ENCODE peak calls at places on chromosomes 5 and 9, in four cellular contexts. One of them, this sample, is unnamed. For H3K4me1, the result is how much of the 10 kb centered on the place peaks cover.

GRCh38 chr5:174231961-174232487 is 186.5 kb downstream of the NSG2 start:
- DNase-seq in tibial artery: no peak
- DNase-seq in IMR-90: no peak
- DNase-seq in lower lobe of right lung: no peak
- DNase-seq in this sample: no peak

GRCh38 chr9:120783611-120784047 is 9.6 kb downstream of the FBXW2 start:
- DNase-seq in IMR-90: peak
- DNase-seq in lower lobe of right lung: no peak
- DNase-seq in tibial artery: no peak
- DNase-seq in this sample: no peak

GRCh38 chr9:136787690-136788400 is 3.3 kb upstream of the TMEM141 start:
- DNase-seq in tibial artery: no peak
- DNase-seq in lower lobe of right lung: peak
- DNase-seq in IMR-90: peak
- DNase-seq in this sample: peak

GRCh38 chr9:130555968-130556367 is 23.4 kb upstream of the FUBP3 start:
- DNase-seq in tibial artery: no peak
- DNase-seq in lower lobe of right lung: no peak
- DNase-seq in IMR-90: no peak
- DNase-seq in this sample: no peak

GRCh38 chr5:175738595-175739133 is 80.8 kb downstream of the HRH2 start:
- DNase-seq in lower lobe of right lung: no peak
- DNase-seq in tibial artery: peak
- DNase-seq in IMR-90: no peak
- DNase-seq in this sample: no peak

GRCh38 chr9:113915817-113916474 is 39.8 kb downstream of the ZNF618 start:
- DNase-seq in tibial artery: no peak
- DNase-seq in IMR-90: no peak
- DNase-seq in lower lobe of right lung: no peak
- DNase-seq in this sample: no peak

GRCh38 chr5:125537661-125538060 is 791.2 kb upstream of the ZNF608 start:
- DNase-seq in lower lobe of right lung: no peak
- DNase-seq in tibial artery: no peak
- DNase-seq in IMR-90: no peak
- DNase-seq in this sample: no peak

GRCh38 chr9:134377976-134378375 is 51.7 kb downstream of the RXRA start:
- DNase-seq in tibial artery: peak
- DNase-seq in IMR-90: no peak
- DNase-seq in lower lobe of right lung: peak
- DNase-seq in this sample: no peak

GRCh38 chr5:174311531-174312269 is 266.2 kb downstream of the NSG2 start:
- DNase-seq in tibial artery: no peak
- DNase-seq in lower lobe of right lung: peak
- DNase-seq in IMR-90: peak
- DNase-seq in this sample: peak

GRCh38 chr9:130220351-130220750 is 45.2 kb upstream of the HMCN2 start:
- DNase-seq in lower lobe of right lung: no peak
- DNase-seq in IMR-90: peak
- DNase-seq in tibial artery: no peak
- DNase-seq in this sample: no peak

GRCh38 chr5:35029333-35029732 is 18.4 kb downstream of the AGXT2 start:
- DNase-seq in tibial artery: no peak
- DNase-seq in IMR-90: peak
- DNase-seq in lower lobe of right lung: no peak
- DNase-seq in this sample: no peak

GRCh38 chr9:36566813-36567217 is 5.9 kb upstream of the MELK start:
- DNase-seq in IMR-90: peak
- DNase-seq in tibial artery: peak
- DNase-seq in lower lobe of right lung: no peak
- DNase-seq in this sample: peak

GRCh38 chr9:98241357-98242104 is 13.9 kb downstream of the TBC1D2 start:
- DNase-seq in lower lobe of right lung: no peak
- DNase-seq in IMR-90: no peak
- DNase-seq in tibial artery: no peak
- DNase-seq in this sample: no peak

GRCh38 chr5:121189569-121190305 is 661.9 kb upstream of the FTMT start:
- DNase-seq in tibial artery: no peak
- DNase-seq in IMR-90: peak
- DNase-seq in lower lobe of right lung: no peak
- DNase-seq in this sample: peak

DNA sequence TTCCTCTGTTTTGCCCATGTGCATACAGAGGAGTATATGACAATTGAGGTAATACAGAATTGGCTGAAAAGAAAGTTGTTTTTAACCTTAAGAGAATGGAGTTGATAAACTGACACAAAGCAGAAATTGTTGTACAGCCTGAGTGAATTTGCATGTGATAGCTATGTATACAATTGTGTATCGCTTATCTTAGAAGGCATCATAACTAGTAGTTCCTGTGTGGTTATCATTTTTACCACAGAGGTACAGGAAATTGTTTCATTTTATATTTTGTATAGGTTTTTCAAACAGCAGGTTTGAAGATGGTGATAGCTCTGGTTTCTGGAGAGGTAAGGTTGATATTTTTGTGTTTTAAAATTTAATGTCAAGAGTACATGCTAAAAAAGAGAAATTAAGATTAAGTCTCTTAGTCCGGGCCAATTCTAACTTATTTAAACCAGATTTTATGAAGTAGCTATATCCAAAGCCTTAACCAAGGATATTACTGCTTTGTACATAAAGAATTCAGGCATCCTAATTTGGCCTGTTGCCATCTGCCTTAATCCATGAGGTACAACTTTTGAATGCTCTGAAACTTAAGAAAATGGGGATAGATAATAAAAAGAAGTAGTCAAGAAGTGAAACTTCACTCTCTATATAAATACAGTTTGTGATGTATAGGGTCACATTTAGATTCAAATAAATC is 26.0 kb downstream of the DDX4 start:
- DNase-seq in IMR-90: no peak
- DNase-seq in tibial artery: no peak
- DNase-seq in lower lobe of right lung: no peak
- DNase-seq in this sample: no peak
- H3K4me3 ChIP-seq in IMR-90: no peak
- H3K4me3 ChIP-seq in tibial artery: no peak
- H3K4me3 ChIP-seq in lower lobe of right lung: no peak
- H3K4me3 ChIP-seq in this sample: no peak

DNA sequence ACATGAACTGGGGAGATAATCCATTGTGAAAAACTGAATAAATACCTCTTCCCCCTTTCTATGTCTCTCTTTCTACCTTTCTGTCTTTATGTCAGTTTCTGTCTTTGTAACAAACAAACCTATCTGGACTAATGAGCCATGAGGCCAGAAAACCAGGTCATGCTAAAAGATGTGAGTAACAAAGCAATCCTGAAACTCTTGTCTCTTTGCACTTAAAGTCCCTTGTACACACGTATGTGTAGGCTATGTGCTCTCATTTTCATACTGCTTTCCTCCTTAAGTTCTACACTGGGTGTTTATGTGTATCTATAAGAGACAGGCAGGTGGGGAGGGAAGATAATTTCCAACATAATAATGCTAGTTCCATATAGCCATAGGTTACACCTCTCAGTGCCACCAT is 123.8 kb upstream of the PTGER4 start:
- DNase-seq in IMR-90: no peak
- DNase-seq in lower lobe of right lung: no peak
- DNase-seq in tibial artery: no peak
- DNase-seq in this sample: no peak
- H3K27ac ChIP-seq in IMR-90: no peak
- H3K27ac ChIP-seq in lower lobe of right lung: no peak
- H3K27ac ChIP-seq in tibial artery: no peak
- H3K27ac ChIP-seq in this sample: no peak

GRCh38 chr5:172877496-172878260 is 43.6 kb downstream of the ERGIC1 start:
- DNase-seq in IMR-90: no peak
- DNase-seq in lower lobe of right lung: no peak
- DNase-seq in tibial artery: no peak
- DNase-seq in this sample: no peak
- H3K4me1 ChIP-seq in IMR-90: under half
- H3K4me1 ChIP-seq in lower lobe of right lung: half or more
- H3K4me1 ChIP-seq in tibial artery: under half
- H3K4me1 ChIP-seq in this sample: under half

GRCh38 chr9:132162764-132163456 is 1.1 kb downstream of the NTNG2 start:
- DNase-seq in IMR-90: no peak
- DNase-seq in lower lobe of right lung: no peak
- DNase-seq in tibial artery: no peak
- DNase-seq in this sample: no peak

GRCh38 chr9:132161743-132162187 is at the start of gene NTNG2:
- DNase-seq in tibial artery: no peak
- DNase-seq in lower lobe of right lung: no peak
- DNase-seq in IMR-90: no peak
- DNase-seq in this sample: no peak

GRCh38 chr9:132164604-132165362 is 2.9 kb downstream of the NTNG2 start:
- DNase-seq in tibial artery: no peak
- DNase-seq in lower lobe of right lung: no peak
- DNase-seq in IMR-90: no peak
- DNase-seq in this sample: no peak

GRCh38 chr9:132163457-132163875 is 1.6 kb downstream of the NTNG2 start:
- DNase-seq in lower lobe of right lung: no peak
- DNase-seq in IMR-90: peak
- DNase-seq in tibial artery: no peak
- DNase-seq in this sample: no peak

GRCh38 chr9:132163876-132164603 is 2.2 kb downstream of the NTNG2 start:
- DNase-seq in lower lobe of right lung: no peak
- DNase-seq in IMR-90: no peak
- DNase-seq in tibial artery: no peak
- DNase-seq in this sample: no peak
- H3K4me3 ChIP-seq in lower lobe of right lung: peak
- H3K4me3 ChIP-seq in IMR-90: no peak
- H3K4me3 ChIP-seq in tibial artery: no peak
- H3K4me3 ChIP-seq in this sample: no peak

DNA sequence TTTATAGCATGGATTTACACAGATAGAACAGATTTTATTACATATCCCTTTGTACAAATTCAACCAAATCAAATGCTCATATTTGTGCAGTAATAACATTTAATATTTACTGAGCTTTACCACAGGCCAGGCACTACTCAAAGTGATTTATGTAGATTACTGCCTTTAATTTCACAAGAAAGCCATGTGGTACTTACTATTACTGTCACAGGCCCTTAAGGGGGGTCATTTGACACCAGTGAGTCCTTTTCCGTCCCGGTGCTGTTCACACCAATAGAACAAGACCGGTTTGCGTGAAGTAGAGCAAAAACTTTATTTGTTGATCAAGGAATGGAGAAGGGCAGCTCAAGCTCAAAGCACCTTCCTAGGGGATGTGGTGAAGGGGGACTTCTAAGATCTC is 308.5 kb upstream of the KCNN2 start:
- DNase-seq in tibial artery: no peak
- DNase-seq in lower lobe of right lung: no peak
- DNase-seq in IMR-90: no peak
- DNase-seq in this sample: no peak
- H3K27ac ChIP-seq in tibial artery: no peak
- H3K27ac ChIP-seq in lower lobe of right lung: no peak
- H3K27ac ChIP-seq in IMR-90: no peak
- H3K27ac ChIP-seq in this sample: no peak

GRCh38 chr9:69190086-69190865 is 16.2 kb downstream of the TJP2 start:
- DNase-seq in lower lobe of right lung: no peak
- DNase-seq in IMR-90: no peak
- DNase-seq in tibial artery: no peak
- DNase-seq in this sample: no peak
- H3K4me1 ChIP-seq in lower lobe of right lung: half or more
- H3K4me1 ChIP-seq in IMR-90: under half
- H3K4me1 ChIP-seq in tibial artery: under half
- H3K4me1 ChIP-seq in this sample: under half

GRCh38 chr5:96961053-96961452 is 25.2 kb downstream of the LNPEP start:
- DNase-seq in IMR-90: no peak
- DNase-seq in lower lobe of right lung: no peak
- DNase-seq in tibial artery: no peak
- DNase-seq in this sample: no peak

GRCh38 chr5:96966801-96967200 is 30.9 kb downstream of the LNPEP start:
- DNase-seq in tibial artery: no peak
- DNase-seq in lower lobe of right lung: no peak
- DNase-seq in IMR-90: no peak
- DNase-seq in this sample: no peak

GRCh38 chr5:96963267-96963666 is 27.4 kb downstream of the LNPEP start:
- DNase-seq in IMR-90: peak
- DNase-seq in lower lobe of right lung: no peak
- DNase-seq in tibial artery: peak
- DNase-seq in this sample: peak

GRCh38 chr5:96958977-96959376 is 23.1 kb downstream of the LNPEP start:
- DNase-seq in lower lobe of right lung: no peak
- DNase-seq in IMR-90: no peak
- DNase-seq in tibial artery: no peak
- DNase-seq in this sample: no peak

GRCh38 chr5:96962540-96962991 is 26.7 kb downstream of the LNPEP start:
- DNase-seq in tibial artery: no peak
- DNase-seq in lower lobe of right lung: no peak
- DNase-seq in IMR-90: no peak
- DNase-seq in this sample: no peak
- H3K4me3 ChIP-seq in tibial artery: no peak
- H3K4me3 ChIP-seq in lower lobe of right lung: no peak
- H3K4me3 ChIP-seq in IMR-90: no peak
- H3K4me3 ChIP-seq in this sample: no peak

DNA sequence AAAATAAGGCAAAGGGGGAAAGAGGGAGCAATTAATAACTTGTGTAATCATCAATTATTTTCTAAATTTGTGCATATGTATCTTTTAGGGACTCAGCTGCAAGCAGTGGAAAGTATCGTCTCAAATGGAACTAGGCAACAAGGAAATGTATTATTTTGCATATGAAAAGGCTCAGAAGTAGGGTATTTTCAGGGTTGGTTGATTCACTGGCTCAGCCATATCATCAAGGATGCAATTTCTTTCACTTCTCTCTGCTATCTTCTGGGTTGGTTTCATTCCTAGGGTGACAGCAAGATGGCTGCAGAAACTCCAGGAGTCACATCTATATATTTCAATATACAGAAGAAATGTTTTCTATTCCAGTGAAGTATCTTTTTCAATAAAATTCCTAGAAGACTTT is 509.8 kb downstream of the DMAC1 start:
- DNase-seq in tibial artery: no peak
- DNase-seq in IMR-90: no peak
- DNase-seq in lower lobe of right lung: no peak
- DNase-seq in this sample: no peak
- H3K27ac ChIP-seq in tibial artery: no peak
- H3K27ac ChIP-seq in IMR-90: no peak
- H3K27ac ChIP-seq in lower lobe of right lung: no peak
- H3K27ac ChIP-seq in this sample: no peak

GRCh38 chr9:88312070-88312469 is 76.2 kb upstream of the SPIN1 start:
- DNase-seq in IMR-90: no peak
- DNase-seq in lower lobe of right lung: no peak
- DNase-seq in tibial artery: no peak
- DNase-seq in this sample: no peak
- H3K4me1 ChIP-seq in IMR-90: under half
- H3K4me1 ChIP-seq in lower lobe of right lung: under half
- H3K4me1 ChIP-seq in tibial artery: under half
- H3K4me1 ChIP-seq in this sample: under half